ENCODE peak calls at places on chromosomes 1 and 21, in nine cellular contexts. J, A, E, T, S, K, B, U and Z are unnamed samples.

GRCh38 chr1:153429266-153430165 is 13.2 kb downstream of the S100A7A start:
- DNase-seq in E (no peak), B (no peak), T (peak), A (no peak), S (no peak), U (no peak), J (no peak), K (no peak), Z (no peak)

GRCh38 chr1:28416509-28417194 is 47.1 kb downstream of the PHACTR4 start:
- DNase-seq in S (no peak), B (no peak), J (no peak), E (no peak), U (no peak), A (no peak), K (no peak), T (no peak), Z (no peak)

GRCh38 chr1:233587958-233588799 is 25.7 kb upstream of the KCNK1 start:
- DNase-seq in B (no peak), J (no peak), U (peak), K (no peak), S (no peak), T (no peak), A (no peak), E (no peak), Z (no peak)

GRCh38 chr1:242522304-242522945 is 2.1 kb downstream of the PLD5 start:
- DNase-seq in T (no peak), A (no peak), E (no peak), U (no peak), S (no peak), B (no peak), K (no peak), J (no peak), Z (no peak)

GRCh38 chr21:22399717-22400520 is 1401.7 kb downstream of the NCAM2 start:
- DNase-seq in E (no peak), U (no peak), T (no peak), A (no peak), J (no peak), S (no peak), B (no peak), K (no peak), Z (no peak)

GRCh38 chr1:239816090-239816812 is 275.4 kb upstream of the FMN2 start:
- DNase-seq in B (peak), J (peak), A (peak), U (no peak), K (no peak), S (peak), T (no peak), E (no peak), Z (no peak)

GRCh38 chr1:245025525-245025924 is 129.3 kb upstream of the KIF26B start:
- DNase-seq in S (no peak), K (no peak), T (no peak), B (no peak), E (no peak), U (no peak), J (no peak), A (no peak), Z (no peak)

GRCh38 chr1:212721388-212722247 is 22.0 kb upstream of the BATF3 start:
- DNase-seq in K (peak), A (peak), S (peak), U (no peak), T (no peak), B (no peak), J (peak), E (no peak), Z (peak)

GRCh38 chr1:23401313-23401712 is 23.2 kb downstream of the TCEA3 start:
- DNase-seq in E (no peak), U (no peak), A (no peak), K (no peak), S (no peak), B (no peak), T (no peak), J (no peak), Z (no peak)

GRCh38 chr1:216903389-216903754 is 180.1 kb upstream of the ESRRG start:
- DNase-seq in J (no peak), K (no peak), U (no peak), A (peak), T (peak), S (peak), B (no peak), E (no peak), Z (no peak)

GRCh38 chr1:93566227-93566626 is 115.4 kb downstream of the BCAR3 start:
- DNase-seq in K (no peak), B (no peak), A (no peak), S (no peak), U (no peak), T (no peak), E (no peak), J (peak), Z (peak)

GRCh38 chr1:7046314-7046713 is 261.1 kb downstream of the CAMTA1 start:
- DNase-seq in E (no peak), A (peak), J (peak), T (no peak), B (no peak), U (no peak), S (peak), K (no peak), Z (peak)

GRCh38 chr1:43402055-43402865 is 12.6 kb downstream of the SZT2 start:
- DNase-seq in E (no peak), J (no peak), U (no peak), S (no peak), T (no peak), A (no peak), B (no peak), K (no peak), Z (no peak)

GRCh38 chr1:232962761-232963357 is 12.4 kb downstream of the NTPCR start:
- DNase-seq in J (no peak), S (no peak), T (no peak), U (no peak), E (no peak), K (no peak), A (no peak), B (no peak), Z (no peak)

GRCh38 chr1:50707824-50708223 is 252.2 kb downstream of the FAF1 start:
- DNase-seq in T (no peak), E (no peak), B (no peak), J (no peak), A (no peak), S (no peak), K (no peak), U (no peak), Z (no peak)